ENCODE peak calls at places on chromosomes 3 and 15, in nine cellular contexts. T is body of pancreas, K is cardiac muscle cell, P is lower lobe of right lung, B is mucosa of descending colon, N is GM23338, M is SJSA1, Z is tibial nerve, V is Peyer's patch. A is an unnamed sample. For H3K4me1, the result is how much of the 10 kb centered on the place peaks cover.

GRCh38 chr15:47756872-47757271 is 39.6 kb downstream of the SEMA6D start:
- DNase-seq in K (peak), M (peak), Z (no peak), P (no peak), N (no peak), T (peak), V (no peak), B (no peak), A (no peak)

GRCh38 chr15:41961014-41961518 is 11.3 kb downstream of the EHD4 start:
- DNase-seq in K (no peak), N (no peak), T (no peak), Z (no peak), V (no peak), P (no peak), B (no peak), M (no peak), A (peak)

GRCh38 chr3:127652246-127652995 is 20.3 kb upstream of the ABTB1 start:
- DNase-seq in T (peak), M (peak), Z (peak), N (peak), K (peak), B (no peak), V (peak), P (peak), A (no peak)

GRCh38 chr3:149291178-149291577 is 42.3 kb downstream of the TM4SF18 start:
- DNase-seq in Z (no peak), M (no peak), P (no peak), N (peak), B (no peak), V (no peak), K (no peak), T (no peak), A (peak)

GRCh38 chr15:93073465-93073952 is 15.5 kb downstream of the RGMA start:
- DNase-seq in N (peak), Z (no peak), T (peak), V (no peak), K (no peak), B (no peak), P (peak), M (no peak), A (no peak)

GRCh38 chr15:41870689-41871081 is 23.2 kb downstream of the SPTBN5 start:
- DNase-seq in K (peak), T (no peak), P (no peak), Z (no peak), B (no peak), V (no peak), N (no peak), M (no peak), A (no peak)

GRCh38 chr3:127036209-127037020 is 53.5 kb downstream of the PLXNA1 start:
- DNase-seq in N (no peak), T (peak), B (peak), V (no peak), M (no peak), K (no peak), P (peak), Z (no peak), A (no peak)

GRCh38 chr3:45803252-45803935 is 7.1 kb upstream of the SLC6A20 start:
- DNase-seq in Z (no peak), T (peak), P (no peak), K (no peak), B (no peak), N (no peak), M (no peak), V (no peak), A (no peak)

GRCh38 chr15:95604634-95605036 is 725.9 kb upstream of the NR2F2 start:
- DNase-seq in M (no peak), Z (peak), B (no peak), K (peak), V (no peak), T (no peak), N (no peak), P (no peak), A (no peak)

GRCh38 chr3:105606052-105606451 is 239.3 kb downstream of the ALCAM start:
- DNase-seq in V (no peak), B (no peak), T (no peak), M (no peak), N (no peak), K (peak), P (no peak), Z (no peak), A (no peak)

GRCh38 chr3:116140100-116140689 is 305.1 kb downstream of the LSAMP start:
- DNase-seq in N (peak), K (peak), T (no peak), P (no peak), B (no peak), Z (no peak), M (no peak), V (no peak), A (no peak)

GRCh38 chr3:102037209-102037608 is 187.9 kb downstream of the NFKBIZ start:
- DNase-seq in N (peak), K (peak), P (no peak), T (no peak), B (no peak), Z (no peak), V (no peak), M (no peak), A (no peak)

GRCh38 chr3:168249539-168250414 is 154.1 kb upstream of the GOLIM4 start:
- DNase-seq in K (peak), V (peak), N (peak), Z (peak), M (peak), T (peak), B (peak), P (peak), A (peak)

GRCh38 chr3:46849686-46850467 is 13.4 kb downstream of the MYL3 start:
- DNase-seq in P (no peak), B (peak), M (no peak), V (peak), Z (no peak), K (no peak), N (no peak), T (peak), A (peak)

GRCh38 chr3:24185738-24186384 is 240.8 kb downstream of the NR1D2 start:
- DNase-seq in P (no peak), M (peak), N (peak), K (peak), V (no peak), T (peak), Z (no peak), B (no peak), A (peak)

GRCh38 chr15:38147246-38147645 is 105.4 kb upstream of the SPRED1 start:
- DNase-seq in M (no peak), V (no peak), K (no peak), P (no peak), N (no peak), B (no peak), T (no peak), Z (no peak), A (no peak)

GRCh38 chr15:93286456-93286855 is 197.4 kb upstream of the RGMA start:
- DNase-seq in B (no peak), K (no peak), M (peak), V (no peak), N (peak), Z (no peak), T (no peak), P (no peak), A (no peak)

GRCh38 chr3:19573644-19574043 is 360.4 kb downstream of the EFHB start:
- DNase-seq in V (no peak), M (no peak), T (no peak), B (no peak), Z (no peak), K (no peak), P (no peak), N (no peak), A (no peak)

GRCh38 chr3:71067977-71068376 is 515.6 kb downstream of the FOXP1 start:
- DNase-seq in B (no peak), V (no peak), K (no peak), T (no peak), M (no peak), P (no peak), Z (no peak), N (no peak), A (no peak)

GRCh38 chr3:71074416-71074815 is 509.1 kb downstream of the FOXP1 start:
- DNase-seq in V (no peak), P (no peak), K (no peak), T (no peak), N (no peak), Z (no peak), M (no peak), B (no peak), A (no peak)

GRCh38 chr3:71072288-71072687 is 511.2 kb downstream of the FOXP1 start:
- DNase-seq in T (no peak), N (no peak), V (no peak), P (no peak), Z (no peak), M (no peak), K (no peak), B (no peak), A (no peak)

GRCh38 chr3:71069797-71070196 is 513.7 kb downstream of the FOXP1 start:
- DNase-seq in K (peak), V (peak), T (peak), B (peak), Z (peak), M (peak), P (peak), N (peak), A (peak)

DNA sequence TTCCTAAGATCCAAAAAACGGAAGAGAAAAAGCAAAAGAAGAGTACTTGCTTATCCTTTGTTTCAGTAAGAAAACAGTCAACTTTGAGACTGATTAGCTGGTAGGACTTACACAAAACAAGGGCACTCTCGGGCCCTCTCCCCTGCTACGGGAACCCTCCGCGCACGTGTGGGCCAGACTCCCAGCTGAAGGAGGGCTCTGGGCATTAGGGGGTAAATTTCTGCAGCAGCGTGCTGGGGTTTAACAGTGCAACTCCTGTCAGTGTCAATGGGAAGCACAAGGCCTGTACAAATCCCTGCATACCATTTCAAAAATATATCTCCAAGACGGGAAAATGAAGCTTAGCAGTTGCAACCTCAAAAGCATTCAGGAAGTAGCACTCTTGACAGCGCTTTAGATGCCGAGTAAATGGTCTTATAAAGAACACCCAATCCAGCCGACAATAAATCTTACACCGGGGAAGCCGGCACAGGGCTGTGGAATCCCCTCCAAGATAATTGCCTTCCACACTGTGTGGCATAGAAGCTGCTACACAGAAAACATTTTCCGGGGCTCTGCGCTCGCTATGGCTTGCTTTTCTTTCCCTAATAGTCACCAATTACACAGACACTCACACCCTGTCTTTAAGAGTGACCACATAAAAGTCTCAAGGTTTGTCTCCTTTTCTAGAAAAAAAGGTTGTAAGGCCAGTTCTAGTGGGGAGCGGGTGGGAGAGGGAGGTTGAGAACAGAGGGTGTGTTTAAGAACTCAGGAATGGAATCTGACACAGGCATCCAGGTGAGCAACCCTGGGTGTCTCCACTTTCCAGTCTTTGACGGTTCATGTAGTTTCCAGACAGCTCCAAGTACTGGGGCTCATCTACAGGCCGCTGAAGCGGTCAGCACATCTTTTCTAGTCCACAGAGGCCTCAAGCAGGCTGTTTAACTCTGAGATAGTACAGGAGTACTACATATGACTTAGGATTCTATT is 512.7 kb downstream of the FOXP1 start:
- DNase-seq in V (no peak), M (no peak), K (no peak), P (no peak), B (no peak), Z (no peak), T (no peak), N (no peak), A (no peak)
- H3K4me1 ChIP-seq in V (under half), M (under half), K (half or more), P (half or more), B (under half), Z (half or more), T (under half), N (under half), A (half or more)

DNA sequence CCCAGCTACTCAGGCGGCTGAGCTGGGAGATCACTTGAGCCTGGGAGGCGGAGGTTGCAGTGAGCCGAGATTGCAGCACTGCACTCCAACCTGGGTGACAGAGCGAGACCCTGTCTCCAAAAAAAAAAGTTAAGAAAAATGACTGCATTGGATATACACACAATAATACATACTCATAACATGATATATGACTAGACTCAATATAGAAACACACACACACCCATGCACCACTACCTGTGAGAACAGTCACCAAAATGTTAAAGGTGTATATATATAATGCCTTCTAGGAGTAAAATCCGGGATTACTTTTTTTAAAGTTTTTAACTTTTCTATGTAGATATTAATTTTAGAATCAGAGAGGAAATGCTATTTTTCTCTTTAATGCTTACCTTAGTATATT is 25.9 kb downstream of the PHC3 start:
- DNase-seq in P (no peak), B (no peak), M (no peak), N (no peak), K (no peak), Z (no peak), V (no peak), T (no peak), A (no peak)
- H3K4me3 ChIP-seq in P (no peak), B (no peak), M (no peak), N (no peak), K (no peak), Z (no peak), V (no peak), T (no peak), A (no peak)

GRCh38 chr3:8011902-8012301 is 489.7 kb upstream of the LMCD1 start:
- DNase-seq in M (no peak), N (no peak), V (no peak), Z (no peak), T (no peak), B (no peak), P (no peak), K (no peak), A (no peak)
- H3K4me1 ChIP-seq in M (under half), N (under half), V (under half), Z (under half), T (under half), B (under half), P (under half), K (under half), A (under half)

DNA sequence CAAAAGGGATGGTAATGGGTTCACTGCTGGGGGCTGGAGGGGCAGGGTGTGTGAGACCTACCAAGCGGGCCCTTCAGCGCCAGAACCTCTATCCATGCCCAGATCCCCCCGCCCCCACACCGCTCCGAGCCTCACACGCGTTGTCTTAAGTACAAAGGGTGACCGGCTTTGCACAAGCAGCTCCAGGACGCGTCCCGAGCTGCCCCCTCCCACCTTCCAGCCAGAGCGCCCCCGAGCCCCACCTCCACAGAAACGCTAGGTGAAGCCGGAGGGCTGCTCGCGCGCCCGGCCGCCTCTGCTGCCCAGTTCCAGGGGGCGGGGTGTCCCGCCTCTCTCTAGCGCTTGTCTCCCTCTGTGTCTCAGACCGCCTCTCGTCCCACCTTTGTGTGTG is 1.2 kb downstream of the WNT7A start:
- DNase-seq in K (no peak), N (peak), V (no peak), Z (no peak), P (no peak), B (no peak), T (no peak), M (no peak), A (no peak)
- H3K4me3 ChIP-seq in K (peak), N (peak), V (no peak), Z (no peak), P (peak), B (no peak), T (no peak), M (no peak), A (peak)

GRCh38 chr15:59172289-59172901 is 34.2 kb upstream of the LDHAL6B start:
- DNase-seq in N (no peak), Z (no peak), M (no peak), K (no peak), B (no peak), P (no peak), V (no peak), T (no peak), A (no peak)

GRCh38 chr15:59176653-59177444 is 29.8 kb upstream of the LDHAL6B start:
- DNase-seq in K (no peak), T (no peak), P (no peak), V (no peak), Z (no peak), M (no peak), N (no peak), B (no peak), A (no peak)

GRCh38 chr15:59173194-59173593 is 33.4 kb upstream of the LDHAL6B start:
- DNase-seq in T (no peak), V (no peak), M (no peak), N (no peak), Z (no peak), B (no peak), K (no peak), P (no peak), A (no peak)

GRCh38 chr15:59174846-59175831 is 31.5 kb upstream of the LDHAL6B start:
- DNase-seq in K (peak), V (peak), N (peak), Z (peak), B (no peak), T (peak), P (peak), M (peak), A (peak)

GRCh38 chr15:59174161-59174845 is 32.3 kb upstream of the LDHAL6B start:
- DNase-seq in T (no peak), K (no peak), V (no peak), N (no peak), B (no peak), M (no peak), P (no peak), Z (no peak), A (no peak)
- H3K4me1 ChIP-seq in T (under half), K (under half), V (under half), N (under half), B (under half), M (half or more), P (under half), Z (under half), A (under half)

GRCh38 chr15:89685995-89686394 is 4.6 kb downstream of the PEX11A start:
- DNase-seq in V (no peak), T (no peak), N (no peak), M (no peak), Z (no peak), B (no peak), P (no peak), K (no peak), A (no peak)

GRCh38 chr15:89695198-89695597 is 4.6 kb downstream of the WDR93 start:
- DNase-seq in K (no peak), V (no peak), T (no peak), B (no peak), M (no peak), P (no peak), Z (no peak), N (no peak), A (no peak)

GRCh38 chr15:89686522-89686921 is 4.0 kb downstream of the PEX11A start:
- DNase-seq in Z (no peak), K (no peak), V (no peak), B (no peak), M (no peak), P (no peak), N (no peak), T (no peak), A (no peak)

GRCh38 chr15:89693696-89694095 is 3.1 kb downstream of the WDR93 start:
- DNase-seq in K (no peak), T (no peak), Z (no peak), M (no peak), N (no peak), P (no peak), B (no peak), V (no peak), A (no peak)

DNA sequence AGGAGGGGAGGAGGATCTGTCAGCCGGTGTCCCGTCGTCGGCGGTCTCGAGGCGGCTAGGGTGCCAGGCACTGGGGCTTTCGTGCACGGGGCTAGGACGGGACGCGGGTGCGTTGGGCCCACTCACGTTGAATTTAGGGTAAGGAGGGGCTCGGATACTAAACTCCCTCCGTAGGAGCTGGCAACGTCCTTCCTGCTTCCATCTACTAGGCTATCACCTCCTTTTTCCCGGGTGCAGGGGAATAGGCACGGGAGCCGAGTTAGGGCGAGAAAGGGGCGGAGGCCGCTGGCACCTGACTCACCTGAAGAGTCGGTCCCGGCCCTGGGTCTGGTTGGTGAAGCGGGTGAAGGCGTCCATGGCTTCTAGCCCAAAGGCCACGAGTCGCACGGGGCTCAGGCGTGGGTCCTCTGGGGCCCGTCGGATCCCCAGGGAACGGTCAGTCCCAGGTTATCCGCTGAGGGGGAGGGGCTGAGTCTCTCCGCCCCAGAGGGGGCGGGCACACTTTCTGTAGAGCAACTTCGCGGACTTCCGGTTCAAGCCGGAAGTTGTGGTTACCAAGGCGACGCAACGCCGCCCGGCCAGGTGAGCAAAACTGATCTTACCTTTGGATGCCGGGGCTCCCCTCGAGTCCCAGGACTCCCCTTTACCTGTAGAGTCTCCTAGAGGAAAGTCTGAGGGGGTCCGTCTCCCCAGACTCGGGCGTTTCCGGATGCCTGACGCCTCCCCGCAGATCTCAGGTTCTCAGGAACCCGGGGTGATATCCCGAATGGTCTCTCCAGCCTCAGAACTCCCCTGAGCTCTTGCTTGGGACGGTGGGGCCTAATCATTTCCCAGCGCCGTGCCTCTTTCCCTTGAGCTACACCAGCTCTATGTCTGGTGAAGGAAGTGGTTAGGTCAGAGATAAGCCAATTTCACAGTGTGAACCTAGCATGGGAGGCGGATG is at the start of the genes PEX11A and WDR93:
- DNase-seq in P (peak), N (peak), B (peak), V (peak), Z (peak), M (peak), K (peak), T (peak), A (peak)
- H3K4me3 ChIP-seq in P (peak), N (peak), B (peak), V (peak), Z (peak), M (peak), K (peak), T (peak), A (peak)

A was measured in Caco-2.